ENCODE peak calls at places on chromosomes 2 and 18, in ten cellular contexts. One of them, this sample, is unnamed.

GRCh38 chr2:86703704-86704370 is 16.3 kb upstream of the RMND5A start:
- DNase-seq in ovary: no peak
- DNase-seq in A549: no peak
- DNase-seq in H1: no peak
- DNase-seq in SK-N-SH: no peak
- DNase-seq in tibial nerve: no peak
- DNase-seq in K562: peak; percentile 38
- DNase-seq in HepG2: no peak
- DNase-seq in sigmoid colon: no peak
- DNase-seq in transverse colon: peak; percentile 73
- DNase-seq in this sample: peak; percentile 70

GRCh38 chr18:70126832-70127231 is 78.7 kb downstream of the RTTN start:
- DNase-seq in A549: no peak
- DNase-seq in ovary: no peak
- DNase-seq in sigmoid colon: no peak
- DNase-seq in K562: no peak
- DNase-seq in H1: no peak
- DNase-seq in HepG2: no peak
- DNase-seq in transverse colon: no peak
- DNase-seq in SK-N-SH: peak; percentile 22
- DNase-seq in tibial nerve: no peak
- DNase-seq in this sample: no peak

GRCh38 chr2:43039376-43040080 is 186.9 kb downstream of the ZFP36L2 start:
- DNase-seq in ovary: no peak
- DNase-seq in SK-N-SH: no peak
- DNase-seq in sigmoid colon: no peak
- DNase-seq in A549: no peak
- DNase-seq in H1: no peak
- DNase-seq in transverse colon: no peak
- DNase-seq in K562: no peak
- DNase-seq in tibial nerve: no peak
- DNase-seq in HepG2: no peak
- DNase-seq in this sample: no peak

GRCh38 chr18:63254716-63255399 is 64.7 kb downstream of the BCL2 start:
- DNase-seq in transverse colon: no peak
- DNase-seq in K562: no peak
- DNase-seq in SK-N-SH: no peak
- DNase-seq in ovary: no peak
- DNase-seq in tibial nerve: no peak
- DNase-seq in A549: no peak
- DNase-seq in sigmoid colon: no peak
- DNase-seq in HepG2: no peak
- DNase-seq in H1: no peak
- DNase-seq in this sample: no peak

GRCh38 chr2:40844353-40845277 is 392.7 kb upstream of the SLC8A1 start:
- DNase-seq in A549: no peak
- DNase-seq in HepG2: peak; percentile 41
- DNase-seq in K562: peak; percentile 1
- DNase-seq in tibial nerve: no peak
- DNase-seq in transverse colon: no peak
- DNase-seq in H1: peak; percentile 49
- DNase-seq in ovary: no peak
- DNase-seq in SK-N-SH: no peak
- DNase-seq in sigmoid colon: no peak
- DNase-seq in this sample: no peak

GRCh38 chr18:22290004-22290403 is 120.6 kb downstream of the GATA6 start:
- DNase-seq in ovary: no peak
- DNase-seq in transverse colon: no peak
- DNase-seq in K562: no peak
- DNase-seq in tibial nerve: no peak
- DNase-seq in H1: no peak
- DNase-seq in SK-N-SH: no peak
- DNase-seq in HepG2: no peak
- DNase-seq in A549: no peak
- DNase-seq in sigmoid colon: no peak
- DNase-seq in this sample: no peak

GRCh38 chr2:128318776-128319456 is at the start of gene HS6ST1:
- DNase-seq in tibial nerve: peak; percentile 81
- DNase-seq in A549: peak; percentile 60
- DNase-seq in K562: peak; percentile 87
- DNase-seq in sigmoid colon: peak; percentile 91
- DNase-seq in SK-N-SH: peak; percentile 98
- DNase-seq in ovary: peak; percentile 92
- DNase-seq in H1: peak; percentile 95
- DNase-seq in HepG2: peak; percentile 69
- DNase-seq in transverse colon: peak; percentile 91
- DNase-seq in this sample: peak; percentile 91

GRCh38 chr18:35162995-35163394 is 77.8 kb upstream of the ZNF397 start:
- DNase-seq in SK-N-SH: no peak
- DNase-seq in transverse colon: no peak
- DNase-seq in sigmoid colon: no peak
- DNase-seq in ovary: no peak
- DNase-seq in tibial nerve: no peak
- DNase-seq in H1: no peak
- DNase-seq in A549: no peak
- DNase-seq in HepG2: no peak
- DNase-seq in K562: no peak
- DNase-seq in this sample: no peak

DNA sequence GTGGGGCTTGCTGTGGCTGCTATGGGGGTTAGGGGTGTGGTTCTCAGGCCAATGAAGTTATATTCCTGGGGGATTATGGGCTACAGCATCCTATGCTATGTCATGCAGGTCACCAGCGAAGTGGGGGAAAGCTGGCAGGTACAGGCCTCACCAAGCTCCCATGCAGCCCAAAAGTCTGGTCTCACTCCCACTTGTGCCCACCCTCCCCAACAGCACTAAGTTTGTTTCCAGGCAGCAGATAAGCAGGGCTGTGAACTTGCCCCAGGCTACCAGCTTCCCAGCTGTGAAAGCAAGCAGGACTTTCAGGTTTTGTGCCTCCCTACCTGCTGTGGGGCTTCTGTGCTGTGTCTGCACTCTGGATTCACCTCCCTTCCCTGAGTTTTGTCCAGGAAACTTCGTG is 469.7 kb downstream of the CPS1 start:
- DNase-seq in HepG2: no peak
- DNase-seq in SK-N-SH: no peak
- DNase-seq in H1: no peak
- DNase-seq in K562: no peak
- DNase-seq in A549: no peak
- DNase-seq in sigmoid colon: no peak
- DNase-seq in transverse colon: no peak
- DNase-seq in tibial nerve: no peak
- DNase-seq in ovary: no peak
- DNase-seq in this sample: no peak
- H3K4me3 ChIP-seq in HepG2: no peak overlapping the region
- H3K4me3 ChIP-seq in SK-N-SH: no peak overlapping the region
- H3K4me3 ChIP-seq in H1: no peak overlapping the region
- H3K4me3 ChIP-seq in K562: no peak overlapping the region
- H3K4me3 ChIP-seq in A549: no peak overlapping the region
- H3K4me3 ChIP-seq in sigmoid colon: no peak overlapping the region
- H3K4me3 ChIP-seq in transverse colon: no peak overlapping the region
- H3K4me3 ChIP-seq in tibial nerve: no peak overlapping the region
- H3K4me3 ChIP-seq in ovary: no peak overlapping the region
- H3K4me3 ChIP-seq in this sample: no peak overlapping the region

DNA sequence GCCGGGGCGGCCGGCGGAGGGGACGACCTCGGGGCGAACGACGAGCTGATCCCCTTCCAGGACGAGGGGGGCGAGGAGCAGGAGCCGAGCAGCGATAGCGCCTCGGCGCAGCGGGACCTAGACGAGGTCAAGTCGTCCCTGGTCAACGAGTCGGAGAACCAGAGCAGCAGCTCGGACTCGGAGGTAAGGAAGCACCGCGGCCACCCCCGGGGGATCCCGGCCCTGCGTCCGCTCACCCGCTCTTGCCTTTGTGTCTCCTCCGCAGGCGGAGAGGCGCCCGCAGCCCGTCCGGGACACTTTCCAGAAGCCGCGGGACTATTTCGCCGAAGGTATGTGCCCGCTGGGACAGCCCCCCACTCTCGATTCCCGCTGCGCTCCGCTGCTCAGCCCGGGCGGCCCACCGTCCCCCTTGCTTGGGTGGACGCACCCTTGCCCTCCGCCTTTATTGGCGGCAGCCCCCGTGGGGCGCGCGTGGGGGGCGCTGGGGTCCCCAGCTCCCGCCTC is 611 bp downstream of the TCF7L1 start:
- DNase-seq in transverse colon: peak; percentile 16
- DNase-seq in ovary: peak; percentile 71
- DNase-seq in tibial nerve: no peak
- DNase-seq in K562: peak; percentile 35
- DNase-seq in sigmoid colon: peak; percentile 75
- DNase-seq in A549: peak; percentile 75
- DNase-seq in SK-N-SH: peak; percentile 81
- DNase-seq in H1: peak; percentile 71
- DNase-seq in HepG2: no peak
- DNase-seq in this sample: peak; percentile 33
- TF ChIP-seq EP300 in transverse colon: no peak
- TF ChIP-seq EP300 in ovary: no peak
- TF ChIP-seq EP300 in tibial nerve: no peak
- TF ChIP-seq EP300 in K562: no peak
- TF ChIP-seq EP300 in sigmoid colon: no peak
- TF ChIP-seq EP300 in A549: no peak
- TF ChIP-seq EP300 in SK-N-SH: no peak
- TF ChIP-seq EP300 in H1: no peak
- TF ChIP-seq EP300 in HepG2: no peak
- TF ChIP-seq EP300 in this sample: no peak

DNA sequence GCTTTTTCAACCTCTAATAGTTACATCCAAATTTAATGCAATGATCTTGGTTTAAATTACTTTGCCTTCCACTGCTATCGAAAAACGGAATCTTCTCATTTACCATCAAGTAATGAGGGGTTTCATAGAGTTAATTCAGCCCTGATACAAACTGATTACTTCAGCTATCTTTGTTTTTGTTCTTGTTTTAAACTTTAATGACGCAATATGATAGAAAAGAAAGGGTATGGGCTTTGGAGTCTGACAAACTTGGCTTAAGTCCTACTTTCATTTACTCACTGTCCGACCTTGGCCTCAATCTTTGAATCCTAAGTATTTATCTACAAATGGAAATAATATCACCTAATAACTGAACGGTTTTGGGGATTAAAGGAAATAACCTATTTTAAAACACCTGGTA is 16.1 kb downstream of the ADAM17 start:
- DNase-seq in HepG2: no peak
- DNase-seq in SK-N-SH: no peak
- DNase-seq in H1: no peak
- DNase-seq in A549: no peak
- DNase-seq in sigmoid colon: no peak
- DNase-seq in tibial nerve: no peak
- DNase-seq in ovary: no peak
- DNase-seq in transverse colon: no peak
- DNase-seq in K562: no peak
- DNase-seq in this sample: no peak
- H3K27ac ChIP-seq in HepG2: no peak overlapping the region
- H3K27ac ChIP-seq in SK-N-SH: no peak overlapping the region
- H3K27ac ChIP-seq in H1: no peak overlapping the region
- H3K27ac ChIP-seq in A549: no peak overlapping the region
- H3K27ac ChIP-seq in sigmoid colon: peak overlapping the region; percentile 58
- H3K27ac ChIP-seq in tibial nerve: peak overlapping the region; percentile 17
- H3K27ac ChIP-seq in ovary: no peak overlapping the region
- H3K27ac ChIP-seq in transverse colon: peak overlapping the region; percentile 1
- H3K27ac ChIP-seq in K562: no peak overlapping the region
- H3K27ac ChIP-seq in this sample: no peak overlapping the region

GRCh38 chr2:217861334-217861877 is 141.4 kb downstream of the TNS1 start:
- DNase-seq in K562: no peak
- DNase-seq in tibial nerve: no peak
- DNase-seq in H1: no peak
- DNase-seq in HepG2: no peak
- DNase-seq in SK-N-SH: no peak
- DNase-seq in ovary: no peak
- DNase-seq in sigmoid colon: no peak
- DNase-seq in transverse colon: no peak
- DNase-seq in A549: no peak
- DNase-seq in this sample: no peak

GRCh38 chr2:217856871-217857270 is 145.9 kb downstream of the TNS1 start:
- DNase-seq in transverse colon: no peak
- DNase-seq in ovary: peak; percentile 67
- DNase-seq in H1: no peak
- DNase-seq in HepG2: no peak
- DNase-seq in A549: no peak
- DNase-seq in SK-N-SH: no peak
- DNase-seq in sigmoid colon: peak; percentile 70
- DNase-seq in K562: no peak
- DNase-seq in tibial nerve: no peak
- DNase-seq in this sample: no peak

GRCh38 chr2:217859926-217860325 is 142.9 kb downstream of the TNS1 start:
- DNase-seq in H1: no peak
- DNase-seq in K562: no peak
- DNase-seq in transverse colon: no peak
- DNase-seq in SK-N-SH: no peak
- DNase-seq in HepG2: no peak
- DNase-seq in ovary: no peak
- DNase-seq in sigmoid colon: peak; percentile 66
- DNase-seq in A549: no peak
- DNase-seq in tibial nerve: no peak
- DNase-seq in this sample: no peak

GRCh38 chr2:217857624-217858506 is 144.9 kb downstream of the TNS1 start:
- DNase-seq in A549: no peak
- DNase-seq in ovary: no peak
- DNase-seq in HepG2: no peak
- DNase-seq in SK-N-SH: peak; percentile 49
- DNase-seq in transverse colon: no peak
- DNase-seq in H1: no peak
- DNase-seq in K562: no peak
- DNase-seq in tibial nerve: no peak
- DNase-seq in sigmoid colon: peak; percentile 91
- DNase-seq in this sample: no peak

DNA sequence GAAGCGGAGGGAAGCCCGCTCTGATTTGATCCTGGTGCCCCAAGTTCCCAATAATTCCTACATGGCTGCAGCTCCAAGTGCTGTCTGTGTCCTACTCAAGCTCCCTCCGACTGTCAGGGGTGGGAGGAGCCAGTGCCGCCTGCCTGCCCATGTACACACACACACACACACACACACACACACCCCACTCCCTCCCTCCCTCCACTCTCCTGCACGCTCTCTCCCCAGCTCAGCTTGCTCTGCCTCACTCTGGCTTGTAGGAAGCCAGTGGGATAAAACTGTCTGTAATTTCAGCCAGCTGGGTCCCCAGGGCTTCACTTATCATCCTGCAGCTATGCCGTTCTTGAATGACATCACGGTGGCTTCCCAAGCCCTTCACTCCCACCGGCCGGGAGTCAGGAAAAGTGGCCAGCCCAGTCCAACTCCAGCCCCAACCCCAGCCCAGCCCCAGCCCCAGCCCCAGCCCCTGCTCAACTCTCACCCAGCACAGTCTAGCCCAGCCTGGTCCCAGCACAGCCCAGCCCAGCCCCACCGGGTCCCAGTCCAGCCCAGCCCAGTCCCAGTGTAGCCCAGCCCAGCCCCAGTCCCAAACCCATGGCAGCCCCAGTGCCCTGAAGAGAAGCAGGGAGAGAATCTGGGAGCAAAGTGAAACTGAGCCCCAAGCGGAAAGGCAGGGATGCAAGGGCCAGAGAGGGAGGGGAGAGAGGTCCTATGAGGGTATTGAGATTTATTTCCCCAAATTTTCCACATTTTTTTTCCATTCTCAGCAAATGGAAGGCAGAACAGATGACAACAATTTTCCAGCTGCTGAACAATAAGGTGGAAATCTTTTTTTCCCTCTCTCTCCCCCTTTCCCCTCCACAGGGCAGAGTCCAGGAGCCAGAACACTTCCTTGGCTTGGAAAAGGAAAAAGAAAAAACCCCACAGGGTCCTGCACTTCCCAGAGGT is 144.0 kb downstream of the TNS1 start:
- DNase-seq in ovary: peak; percentile 84
- DNase-seq in K562: peak; percentile 19
- DNase-seq in transverse colon: peak; percentile 46
- DNase-seq in HepG2: peak; percentile 16
- DNase-seq in H1: no peak
- DNase-seq in A549: no peak
- DNase-seq in tibial nerve: peak; percentile 80
- DNase-seq in sigmoid colon: peak; percentile 94
- DNase-seq in SK-N-SH: peak; percentile 89
- DNase-seq in this sample: peak; percentile 55
- H3K4me3 ChIP-seq in ovary: peak overlapping the region; percentile 2
- H3K4me3 ChIP-seq in K562: no peak overlapping the region
- H3K4me3 ChIP-seq in transverse colon: no peak overlapping the region
- H3K4me3 ChIP-seq in HepG2: no peak overlapping the region
- H3K4me3 ChIP-seq in H1: no peak overlapping the region
- H3K4me3 ChIP-seq in A549: no peak overlapping the region
- H3K4me3 ChIP-seq in tibial nerve: peak overlapping the region; percentile 53
- H3K4me3 ChIP-seq in sigmoid colon: peak overlapping the region; percentile 37
- H3K4me3 ChIP-seq in SK-N-SH: no peak overlapping the region
- H3K4me3 ChIP-seq in this sample: peak overlapping the region; percentile 6